ENCODE peak calls at places on chromosomes 4 and X, in four cellular contexts. M is epithelial cell of prostate; Y is foreskin fibroblast; O is activated T-cell treated with anti-CD3 and anti-CD28 coated beads, Interleukin-2, amount 50 U/mL, for 4 hours. B is an unnamed sample.
A peak's percentile ranks its signal among the peaks of the same experiment; 100 is the strongest.

GRCh38 chr4:148273501-148273986 is 168.7 kb downstream of the NR3C2 start:
- DNase-seq in O (no peak), Y (no peak), M (no peak), B (no peak)

GRCh38 chr4:52873191-52873590 is 11.1 kb downstream of the RASL11B start:
- DNase-seq in M (no peak), Y (no peak), O (no peak), B (no peak)

GRCh38 chr4:20301161-20301560 is 49.5 kb downstream of the SLIT2 start:
- DNase-seq in Y (no peak), O (no peak), M (no peak), B (no peak)

GRCh38 chrX:35115205-35115604 is 172.6 kb downstream of the FAM47B start:
- DNase-seq in M (no peak), Y (peak; percentile 49), O (no peak), B (no peak)

GRCh38 chrX:110791206-110791605 is 4.4 kb downstream of the CHRDL1 start:
- DNase-seq in O (no peak), Y (no peak), M (no peak), B (no peak)

GRCh38 chr4:109441858-109442480 is 8.4 kb downstream of the SEC24B start:
- DNase-seq in Y (peak; percentile 11), O (no peak), M (no peak), B (no peak)

GRCh38 chrX:1249101-1249887 is 19.3 kb upstream of the CSF2RA start:
- DNase-seq in Y (peak; percentile 31), M (no peak), O (peak; percentile 33), B (no peak)

GRCh38 chr4:87239821-87240220 is 19.4 kb upstream of the KLHL8 start:
- DNase-seq in Y (no peak), M (no peak), O (no peak), B (no peak)

GRCh38 chr4:128322311-128322710 is 34.7 kb upstream of the PGRMC2 start:
- DNase-seq in M (peak; percentile 40), O (no peak), Y (peak; percentile 61), B (no peak)

GRCh38 chrX:115940888-115941332 is 229.6 kb upstream of the AGTR2 start:
- DNase-seq in M (no peak), O (peak; percentile 43), Y (no peak), B (peak; percentile 81)

GRCh38 chr4:142402925-142403324 is 443.2 kb downstream of the INPP4B start:
- DNase-seq in Y (peak; percentile 75), O (no peak), M (no peak), B (no peak)

GRCh38 chr4:4862665-4863482 is 3.4 kb downstream of the MSX1 start:
- DNase-seq in O (no peak), Y (no peak), M (no peak), B (no peak)

GRCh38 chr4:38621004-38621684 is 42.9 kb upstream of the KLF3 start:
- DNase-seq in O (no peak), Y (peak; percentile 85), M (peak; percentile 93), B (no peak)

GRCh38 chr4:173509031-173510001 is 20.7 kb downstream of the HAND2 start:
- DNase-seq in Y (peak; percentile 84), O (no peak), M (no peak), B (peak; percentile 77)

B was measured in aorta.